ENCODE peak calls at places on chromosomes 3 and 15, in ten cellular contexts. W, G, Y, R, T, B, C, D, I and S are unnamed samples.

GRCh38 chr15:72339777-72340177 is 19.8 kb upstream of the CELF6 start:
- DNase-seq in C (no peak), B (no peak), T (no peak), I (no peak), Y (no peak), D (no peak), W (no peak), G (no peak), R (no peak), S (no peak)

GRCh38 chr3:40725026-40725425 is 200.3 kb downstream of the ZNF621 start:
- DNase-seq in G (no peak), B (no peak), I (no peak), Y (no peak), R (no peak), T (no peak), D (no peak), W (no peak), C (no peak), S (no peak)

GRCh38 chr3:72903004-72903403 is 15.2 kb downstream of the GXYLT2 start:
- DNase-seq in Y (no peak), R (no peak), B (no peak), C (no peak), T (no peak), G (no peak), W (no peak), I (no peak), D (no peak), S (no peak)

GRCh38 chr15:44193651-44194396 is 1.2 kb downstream of the FRMD5 start:
- DNase-seq in W (no peak), T (peak; percentile 27), I (no peak), Y (no peak), C (no peak), G (peak; percentile 62), R (no peak), D (no peak), B (no peak), S (no peak)

GRCh38 chr3:4856986-4857385 is 122.3 kb upstream of the BHLHE40 start:
- DNase-seq in Y (no peak), R (no peak), I (no peak), B (no peak), G (no peak), W (no peak), D (no peak), T (no peak), C (no peak), S (no peak)

GRCh38 chr3:168155207-168155785 is 59.6 kb upstream of the GOLIM4 start:
- DNase-seq in B (no peak), Y (no peak), R (no peak), D (no peak), W (no peak), I (no peak), T (no peak), C (no peak), G (no peak), S (no peak)

GRCh38 chr3:131007782-131008181 is 18.8 kb downstream of the ASTE1 start:
- DNase-seq in D (no peak), I (no peak), T (no peak), G (no peak), R (no peak), B (no peak), C (no peak), Y (no peak), W (no peak), S (no peak)

GRCh38 chr15:41080144-41080543 is 35.9 kb downstream of the INO80 start:
- DNase-seq in I (no peak), D (no peak), R (no peak), C (no peak), T (no peak), W (no peak), Y (no peak), B (no peak), G (no peak), S (no peak)

GRCh38 chr15:94056314-94056713 is 175.0 kb upstream of the MCTP2 start:
- DNase-seq in Y (no peak), I (no peak), C (no peak), G (no peak), R (no peak), W (no peak), B (no peak), D (no peak), T (no peak), S (no peak)

GRCh38 chr3:118587847-118588246 is 446.8 kb downstream of the IGSF11 start:
- DNase-seq in I (no peak), Y (no peak), T (no peak), D (no peak), C (no peak), B (no peak), G (no peak), W (no peak), R (no peak), S (no peak)

GRCh38 chr3:160437083-160437455 is 12.5 kb downstream of the TRIM59 start:
- DNase-seq in I (no peak), C (no peak), T (no peak), R (no peak), B (no peak), D (no peak), G (no peak), W (no peak), Y (no peak), S (no peak)

GRCh38 chr3:160440687-160441086 is 8.9 kb downstream of the TRIM59 start:
- DNase-seq in W (no peak), C (no peak), Y (no peak), T (no peak), R (no peak), I (no peak), G (no peak), B (no peak), D (no peak), S (no peak)

GRCh38 chr3:160434071-160434470 is 15.5 kb downstream of the TRIM59 start:
- DNase-seq in T (peak; percentile 2), D (no peak), W (no peak), G (no peak), R (no peak), I (no peak), B (no peak), C (no peak), Y (no peak), S (no peak)

GRCh38 chr3:160435095-160435494 is 14.5 kb downstream of the TRIM59 start:
- DNase-seq in R (no peak), W (no peak), I (no peak), T (no peak), G (no peak), D (no peak), C (no peak), Y (no peak), B (no peak), S (no peak)

GRCh38 chr3:160435747-160436146 is 13.8 kb downstream of the TRIM59 start:
- DNase-seq in G (no peak), W (no peak), T (no peak), C (no peak), D (no peak), I (no peak), R (no peak), B (no peak), Y (no peak), S (no peak)
- H3K9me3 ChIP-seq in G (no peaks in the 10 kb centered on the region), W (no peaks in the 10 kb centered on the region), T (no peaks in the 10 kb centered on the region), C (no peaks in the 10 kb centered on the region), D (no peaks in the 10 kb centered on the region), I (no peaks in the 10 kb centered on the region), R (no peaks in the 10 kb centered on the region), B (no peaks in the 10 kb centered on the region), Y (no peaks in the 10 kb centered on the region), S (no peaks in the 10 kb centered on the region)

GRCh38 chr3:58049143-58049785 is 41.0 kb downstream of the FLNB start:
- DNase-seq in I (no peak), C (no peak), G (peak; percentile 80), T (peak; percentile 71), W (peak; percentile 80), D (peak; percentile 94), Y (peak; percentile 82), B (peak; percentile 95), R (peak; percentile 25), S (peak; percentile 74)
- H3K4me1 ChIP-seq in I (peaks cover 56% of the 10 kb centered on the region), C (peaks cover 26% of the 10 kb centered on the region), G (peaks cover 13% of the 10 kb centered on the region), T (peaks cover 25% of the 10 kb centered on the region), W (peaks cover 51% of the 10 kb centered on the region), D (peaks cover 78% of the 10 kb centered on the region), Y (peaks cover 26% of the 10 kb centered on the region), B (peaks cover 59% of the 10 kb centered on the region), R (peaks cover 6% of the 10 kb centered on the region), S (peaks cover 25% of the 10 kb centered on the region)

DNA sequence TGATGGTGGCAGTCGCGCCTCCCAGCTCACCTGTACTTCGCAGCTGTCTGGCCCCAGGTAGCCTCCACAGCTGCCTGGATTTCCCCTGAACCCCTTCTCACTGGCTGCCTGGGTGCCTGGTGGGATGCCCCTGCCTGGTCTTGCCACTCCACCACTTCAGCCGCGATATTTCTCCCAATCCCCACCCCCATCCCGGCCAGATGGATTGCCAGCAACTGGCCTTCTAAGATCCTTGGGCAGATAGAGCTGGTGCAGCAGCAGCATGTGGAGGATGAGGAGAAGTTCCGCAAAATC is 35.6 kb downstream of the DNAH1 start:
- DNase-seq in B (no peak), I (no peak), G (no peak), Y (no peak), D (no peak), T (no peak), R (no peak), W (no peak), C (no peak), S (no peak)
- H3K36me3 ChIP-seq in B (no peaks in the 10 kb centered on the region), I (no peaks in the 10 kb centered on the region), G (no peaks in the 10 kb centered on the region), Y (no peaks in the 10 kb centered on the region), D (no peaks in the 10 kb centered on the region), T (no peaks in the 10 kb centered on the region), R (no peaks in the 10 kb centered on the region), W (no peaks in the 10 kb centered on the region), C (peaks cover 98% of the 10 kb centered on the region), S (no peaks in the 10 kb centered on the region)

GRCh38 chr15:25171856-25172687 is 217.3 kb downstream of the SNRPN start:
- DNase-seq in C (no peak), B (no peak), G (no peak), D (peak; percentile 22), T (no peak), R (peak; percentile 7), Y (no peak), I (no peak), W (peak; percentile 4), S (no peak)

GRCh38 chr15:25169318-25169717 is 214.5 kb downstream of the SNRPN start:
- DNase-seq in R (peak; percentile 5), T (no peak), G (no peak), D (peak; percentile 19), I (no peak), Y (no peak), W (peak; percentile 2), B (no peak), C (no peak), S (no peak)

GRCh38 chr15:25170113-25170731 is 215.4 kb downstream of the SNRPN start:
- DNase-seq in C (no peak), W (peak; percentile 6), D (peak; percentile 27), Y (no peak), G (no peak), I (no peak), T (no peak), R (peak; percentile 4), B (no peak), S (peak; percentile 1)

GRCh38 chr15:25171111-25171811 is 216.5 kb downstream of the SNRPN start:
- DNase-seq in B (no peak), I (no peak), G (no peak), D (peak; percentile 19), Y (no peak), C (no peak), R (peak; percentile 5), W (peak; percentile 2), T (no peak), S (no peak)

DNA sequence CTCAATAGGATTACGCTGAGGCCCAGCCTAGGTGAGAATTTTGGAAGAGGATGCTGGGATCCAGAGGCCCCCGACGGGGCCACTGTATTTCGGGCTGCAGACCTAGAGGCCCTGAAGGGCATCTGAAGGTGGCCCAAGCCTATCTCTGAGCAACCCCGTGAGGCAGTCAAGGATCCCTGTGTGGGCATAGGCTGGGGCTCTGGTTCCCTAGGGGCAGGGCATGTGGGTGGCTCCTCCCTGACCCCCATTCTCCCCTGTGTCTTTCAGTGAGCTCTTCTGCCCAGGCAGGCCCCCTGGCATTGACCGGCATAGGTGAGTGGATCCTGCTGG is 216.0 kb downstream of the SNRPN start:
- DNase-seq in B (no peak), C (no peak), G (no peak), I (no peak), Y (no peak), R (no peak), T (no peak), W (peak; percentile 2), D (peak; percentile 16), S (no peak)
- H3K9me3 ChIP-seq in B (peaks cover 18% of the 10 kb centered on the region), C (peaks cover 15% of the 10 kb centered on the region), G (no peaks in the 10 kb centered on the region), I (peaks cover 25% of the 10 kb centered on the region), Y (peaks cover 40% of the 10 kb centered on the region), R (peaks cover 17% of the 10 kb centered on the region), T (no peaks in the 10 kb centered on the region), W (no peaks in the 10 kb centered on the region), D (peaks cover 49% of the 10 kb centered on the region), S (no peaks in the 10 kb centered on the region)